ENCODE peak calls at places on chromosomes 2 and 18, in eight cellular contexts. D is astrocyte of the cerebellum; C is GM10248; R is CD8-positive, alpha-beta memory T cell; Q is cardiac muscle cell; U is astrocyte of the spinal cord; F is fibroblast of lung; X is GM18507. M is an unnamed sample.

GRCh38 chr2:240394549-240394948 is 40.9 kb upstream of the GPC1 start:
- DNase-seq in F (no peak), U (no peak), Q (no peak), R (no peak), X (no peak), C (no peak), D (no peak), M (no peak)

GRCh38 chr2:3465844-3466481 is 53.4 kb downstream of the ADI1 start:
- DNase-seq in D (peak), R (no peak), F (peak), U (peak), Q (peak), C (no peak), X (no peak), M (no peak)

GRCh38 chr2:108412995-108413726 is 35.4 kb downstream of the SULT1C4 start:
- DNase-seq in U (peak), Q (peak), R (no peak), F (peak), D (peak), C (no peak), X (no peak), M (no peak)

GRCh38 chr2:48905696-48906095 is 150.2 kb upstream of the LHCGR start:
- DNase-seq in R (no peak), X (no peak), U (no peak), C (no peak), F (no peak), Q (no peak), D (no peak), M (no peak)

GRCh38 chr2:55786286-55786685 is 92.6 kb upstream of the PNPT1 start:
- DNase-seq in F (no peak), C (no peak), U (no peak), Q (no peak), X (no peak), R (no peak), D (no peak), M (no peak)

GRCh38 chr18:3513481-3513880 is 63.5 kb downstream of the TGIF1 start:
- DNase-seq in C (peak), R (no peak), U (no peak), D (no peak), X (no peak), Q (no peak), F (no peak), M (no peak)

GRCh38 chr18:61274561-61274960 is 58.7 kb upstream of the CDH20 start:
- DNase-seq in D (no peak), Q (no peak), U (no peak), F (no peak), R (no peak), X (no peak), C (no peak), M (no peak)

GRCh38 chr2:188623995-188624643 is 332.4 kb downstream of the GULP1 start:
- DNase-seq in F (peak), C (no peak), U (peak), D (peak), R (no peak), Q (peak), X (no peak), M (no peak)

GRCh38 chr2:98800330-98801064 is 69.6 kb upstream of the MGAT4A start:
- DNase-seq in R (no peak), U (no peak), C (no peak), Q (no peak), F (no peak), D (no peak), X (no peak), M (no peak)